ENCODE peak calls at places on chromosomes 6 and 20, in six cellular contexts. A is cardiac fibroblast; W is fibroblast of mammary gland; F is CD8-positive, alpha-beta T cell; L is uterus; E is fibroblast of lung. R is an unnamed sample.

GRCh38 chr20:23097636-23098580 is 11.8 kb upstream of the CD93 start:
- DNase-seq in A (no peak), W (no peak), F (no peak), L (no peak), E (no peak), R (no peak)

GRCh38 chr6:13278991-13279390 is 49.3 kb downstream of the TBC1D7 start:
- DNase-seq in A (no peak), W (peak; percentile 88), F (no peak), L (no peak), E (no peak), R (no peak)

GRCh38 chr20:33927703-33928102 is 66.0 kb upstream of the RALY start:
- DNase-seq in A (no peak), W (no peak), F (no peak), L (no peak), E (no peak), R (peak; percentile 70)

GRCh38 chr20:43514062-43514971 is 6.8 kb downstream of the L3MBTL1 start:
- DNase-seq in A (peak; percentile 98), W (peak; percentile 97), F (peak; percentile 74), L (peak; percentile 99), E (peak; percentile 99), R (peak; percentile 95)

GRCh38 chr20:57663241-57663640 is 43.0 kb upstream of the ZBP1 start:
- DNase-seq in A (no peak), W (no peak), F (no peak), L (peak; percentile 13), E (no peak), R (no peak)

GRCh38 chr6:132814716-132815570 is 574 bp downstream of the RPS12 start:
- DNase-seq in A (peak; percentile 25), W (no peak), F (no peak), L (no peak), E (peak; percentile 20), R (no peak)

GRCh38 chr20:62367483-62368302 is 581 bp upstream of the LAMA5 start:
- DNase-seq in A (no peak), W (no peak), F (no peak), L (no peak), E (no peak), R (no peak)

GRCh38 chr6:134495893-134496253 is 178.0 kb upstream of the SGK1 start:
- DNase-seq in A (no peak), W (peak; percentile 47), F (no peak), L (no peak), E (no peak), R (no peak)

GRCh38 chr20:62287129-62287528 is 15.7 kb upstream of the ADRM1 start:
- DNase-seq in A (no peak), W (no peak), F (no peak), L (no peak), E (no peak), R (no peak)

GRCh38 chr6:118284736-118285360 is 263.2 kb upstream of the PLN start:
- DNase-seq in A (peak; percentile 39), W (peak; percentile 35), F (no peak), L (no peak), E (peak; percentile 61), R (no peak)

GRCh38 chr6:1817033-1817761 is 207.5 kb downstream of the FOXC1 start:
- DNase-seq in A (peak; percentile 54), W (peak; percentile 63), F (no peak), L (no peak), E (peak; percentile 50), R (peak; percentile 54)

GRCh38 chr6:163188746-163189145 is 225.8 kb upstream of the QKI start:
- DNase-seq in A (no peak), W (no peak), F (no peak), L (no peak), E (no peak), R (no peak)

GRCh38 chr6:43296780-43297494 is 1.1 kb upstream of the SLC22A7 start:
- DNase-seq in A (no peak), W (no peak), F (no peak), L (no peak), E (no peak), R (no peak)

GRCh38 chr20:35171753-35172433 is at the start of gene PROCR:
- DNase-seq in A (peak; percentile 91), W (peak; percentile 95), F (no peak), L (peak; percentile 94), E (peak; percentile 87), R (peak; percentile 65)

GRCh38 chr6:36679043-36679821 is 718 bp downstream of the CDKN1A start:
- DNase-seq in A (peak; percentile 84), W (peak; percentile 73), F (no peak), L (peak; percentile 81), E (peak; percentile 52), R (no peak)

DNA sequence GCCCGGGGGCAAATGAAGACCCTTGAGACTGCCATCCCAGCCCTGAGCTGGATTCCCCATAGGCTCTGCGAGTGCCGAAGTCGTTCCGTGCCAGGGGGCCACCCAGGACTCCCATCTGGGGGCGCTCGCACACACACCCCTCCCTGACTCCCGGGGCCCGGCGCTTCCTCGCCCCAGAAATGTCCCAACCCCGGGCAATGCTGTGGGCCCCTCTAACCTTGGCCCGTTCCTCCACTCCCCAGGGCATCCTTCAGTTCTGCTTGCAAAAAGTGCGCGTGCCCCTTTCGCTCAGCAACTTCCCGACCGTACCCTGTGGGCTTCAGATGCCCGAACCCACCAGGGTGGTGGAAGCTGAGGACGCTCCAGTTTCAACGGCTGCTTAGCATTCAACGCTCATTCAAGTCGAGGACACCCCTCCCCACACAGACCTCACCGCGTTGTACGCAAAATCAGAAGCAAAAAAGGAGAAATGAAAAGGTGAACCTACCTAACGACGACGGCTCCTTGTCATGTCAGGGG is 25.4 kb downstream of the RIPOR2 start:
- DNase-seq in A (peak; percentile 11), W (no peak), F (peak; percentile 28), L (peak; percentile 55), E (no peak), R (no peak)
- TF ChIP-seq CTCF in A (no peak), W (no peak), F (no peak), L (peak; percentile 28), E (no peak), R (no peak)

DNA sequence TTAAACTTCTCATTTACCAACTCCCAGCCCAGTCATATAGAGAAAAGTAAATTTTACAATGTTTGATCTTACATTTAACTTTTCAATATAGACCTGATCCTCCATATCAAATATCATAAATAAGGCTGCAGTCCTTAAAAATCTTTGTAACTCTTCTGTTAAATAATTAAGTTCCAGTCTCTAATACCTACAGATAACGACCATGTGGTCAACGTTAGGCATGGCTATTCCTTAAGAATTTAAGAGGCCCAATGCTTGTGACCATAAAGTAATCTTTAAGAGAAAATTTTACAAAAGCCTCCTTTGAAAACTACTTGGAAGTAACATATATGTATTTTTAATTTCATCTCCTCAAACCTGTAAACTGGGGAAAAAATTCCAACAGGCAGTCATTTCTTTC is 1.6 kb downstream of the FBXO5 start:
- DNase-seq in A (no peak), W (no peak), F (no peak), L (no peak), E (no peak), R (no peak)
- H3K4me3 ChIP-seq in A (no peak overlapping the region), W (peak overlapping the region; percentile 92), F (no peak overlapping the region), L (no peak overlapping the region), E (peak overlapping the region; percentile 94), R (peak overlapping the region; percentile 69)

DNA sequence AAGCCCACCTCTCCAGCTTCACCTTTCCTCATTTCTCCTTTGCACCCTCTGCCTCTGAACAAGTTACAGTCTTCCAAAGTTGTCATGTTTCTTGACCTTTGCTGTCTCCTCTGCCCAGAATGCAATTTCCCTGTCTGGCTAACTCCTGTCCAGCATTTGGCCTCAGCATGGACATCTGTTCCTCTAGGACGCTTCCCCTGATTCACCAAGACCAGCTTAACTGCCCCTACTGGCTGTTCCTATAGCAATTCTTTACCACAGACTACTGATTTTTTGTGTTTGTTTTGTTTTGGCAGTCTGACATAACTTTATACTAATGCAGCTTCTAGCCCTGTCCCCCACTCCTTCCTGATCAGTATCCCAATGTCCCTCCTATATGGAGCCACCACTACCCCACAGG is 13.4 kb downstream of the GNL1 start:
- DNase-seq in A (peak; percentile 28), W (peak; percentile 29), F (no peak), L (no peak), E (peak; percentile 24), R (no peak)
- TF ChIP-seq CTCF in A (no peak), W (peak; percentile 18), F (no peak), L (no peak), E (peak; percentile 2), R (no peak)

GRCh38 chr20:31663838-31664695 is 26.4 kb downstream of the COX4I2 start:
- DNase-seq in A (no peak), W (no peak), F (no peak), L (no peak), E (no peak), R (peak; percentile 92)
- H3K4me3 ChIP-seq in A (no peak overlapping the region), W (no peak overlapping the region), F (no peak overlapping the region), L (no peak overlapping the region), E (no peak overlapping the region), R (no peak overlapping the region)

GRCh38 chr6:117280922-117281321 is 15.6 kb downstream of the VGLL2 start:
- DNase-seq in A (no peak), W (peak; percentile 17), F (no peak), L (no peak), E (no peak), R (no peak)
- TF ChIP-seq CTCF in A (peak; percentile 22), W (peak; percentile 42), F (no peak), L (no peak), E (no peak), R (peak; percentile 43)

DNA sequence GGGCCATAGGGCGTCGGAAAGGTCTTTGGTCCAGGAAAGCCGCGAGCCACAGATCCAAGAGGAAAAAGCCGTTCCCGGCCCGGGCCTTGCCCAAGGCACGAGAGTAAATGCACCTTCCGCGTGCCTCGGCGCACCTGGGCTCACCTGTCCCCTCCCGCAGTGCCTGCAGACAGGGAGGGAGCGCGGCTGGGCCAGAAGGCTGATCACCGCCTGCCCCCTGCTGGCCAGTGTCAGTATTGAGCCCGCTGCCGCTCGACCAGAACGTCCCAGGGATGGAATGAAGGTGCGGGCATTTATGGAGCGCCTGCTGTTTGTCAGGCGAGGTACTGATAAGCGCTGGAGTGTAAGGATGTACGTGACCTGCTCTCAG is 679 bp upstream of the LPIN3 start:
- DNase-seq in A (peak; percentile 76), W (peak; percentile 62), F (peak; percentile 79), L (peak; percentile 84), E (peak; percentile 62), R (peak; percentile 73)
- H3K4me3 ChIP-seq in A (peak overlapping the region; percentile 52), W (peak overlapping the region; percentile 62), F (peak overlapping the region; percentile 15), L (peak overlapping the region; percentile 40), E (peak overlapping the region; percentile 47), R (peak overlapping the region; percentile 67)

GRCh38 chr20:9071976-9072726 is 3.3 kb downstream of the PLCB4 start:
- DNase-seq in A (no peak), W (no peak), F (no peak), L (no peak), E (no peak), R (no peak)
- TF ChIP-seq CTCF in A (no peak), W (no peak), F (no peak), L (no peak), E (no peak), R (no peak)

DNA sequence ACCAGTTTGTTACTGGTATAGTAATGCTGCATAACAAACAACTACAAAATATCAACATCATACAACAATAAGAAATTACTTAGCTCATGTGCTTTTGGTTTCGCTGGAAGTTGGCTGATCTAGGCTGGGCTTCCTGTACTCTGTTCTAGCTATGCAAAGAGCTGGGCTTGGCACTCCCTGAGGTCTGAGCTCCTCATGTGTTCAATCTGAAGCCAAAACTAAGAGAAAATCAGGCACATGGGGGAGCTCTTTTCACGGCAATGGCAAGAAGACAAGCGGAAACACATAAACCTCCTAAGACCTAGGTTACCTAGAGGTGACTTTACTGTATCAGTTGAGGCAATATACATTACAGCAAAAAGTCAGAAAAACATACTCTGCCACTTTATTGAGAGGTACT is 574.2 kb downstream of the KHDRBS2 start:
- DNase-seq in A (no peak), W (no peak), F (no peak), L (no peak), E (no peak), R (peak; percentile 40)
- H3K4me3 ChIP-seq in A (no peak overlapping the region), W (no peak overlapping the region), F (no peak overlapping the region), L (no peak overlapping the region), E (no peak overlapping the region), R (no peak overlapping the region)

GRCh38 chr6:102619585-102619984 is 1226.1 kb downstream of the GRIK2 start:
- DNase-seq in A (peak; percentile 5), W (peak; percentile 0), F (no peak), L (no peak), E (no peak), R (no peak)
- TF ChIP-seq CTCF in A (no peak), W (peak; percentile 28), F (no peak), L (no peak), E (no peak), R (peak; percentile 56)